ENCODE peak calls at places on chromosomes 7 and 10, in four cellular contexts. V is T-helper 17 cell, G is aorta, P is K562. J is an unnamed sample.

GRCh38 chr7:2018786-2019692 is 213.7 kb downstream of the MAD1L1 start:
- ATAC-seq in G (peak; percentile 69), V (peak; percentile 28), P (peak; percentile 75), J (peak; percentile 89)

GRCh38 chr10:104322416-104322782 is 15.9 kb downstream of the ITPRIP start:
- ATAC-seq in G (no peak), P (no peak), V (peak; percentile 55), J (no peak)

GRCh38 chr7:38863609-38864291 is 45.2 kb downstream of the VPS41 start:
- ATAC-seq in V (no peak), G (no peak), P (no peak), J (no peak)

GRCh38 chr7:138027100-138027499 is 25.2 kb upstream of the CREB3L2 start:
- ATAC-seq in V (no peak), P (no peak), G (no peak), J (no peak)

GRCh38 chr10:4043897-4044296 is 258.9 kb upstream of the KLF6 start:
- ATAC-seq in G (no peak), V (no peak), P (no peak), J (no peak)

GRCh38 chr7:117819558-117819957 is 53.7 kb downstream of the CTTNBP2 start:
- ATAC-seq in G (no peak), P (no peak), V (no peak), J (no peak)

GRCh38 chr10:113499066-113499465 is 53.8 kb upstream of the HABP2 start:
- ATAC-seq in G (no peak), V (no peak), P (no peak), J (peak; percentile 46)

GRCh38 chr10:107095125-107095524 is 69.4 kb downstream of the SORCS1 start:
- ATAC-seq in P (no peak), V (no peak), G (no peak), J (no peak)

GRCh38 chr7:106611911-106612310 is 49.0 kb downstream of the CCDC71L start:
- ATAC-seq in G (no peak), V (no peak), P (no peak), J (no peak)

GRCh38 chr7:52925332-52925731 is 110.1 kb upstream of the POM121L12 start:
- ATAC-seq in V (no peak), G (no peak), P (no peak), J (no peak)

GRCh38 chr7:81297317-81297716 is 378.5 kb upstream of the SEMA3C start:
- ATAC-seq in P (no peak), G (no peak), V (no peak), J (no peak)